ENCODE peak calls at places on chromosomes 3 and 15, in six cellular contexts. N is esophagus squamous epithelium; H is left lung; M is CD8-positive, alpha-beta T cell; T is Caco-2; Q is neural progenitor cell. I is an unnamed sample. For H3K4me1 and H3K36me3, the result is how much of the 10 kb centered on the place peaks cover.

GRCh38 chr3:86702381-86702958 is 288.5 kb downstream of the VGLL3 start:
- DNase-seq in N (no peak), H (no peak), M (no peak), T (no peak), Q (peak), I (no peak)

GRCh38 chr3:20056727-20057611 is 16.7 kb downstream of the KAT2B start:
- DNase-seq in N (no peak), H (no peak), M (no peak), T (no peak), Q (no peak), I (no peak)

GRCh38 chr3:61134532-61134931 is 116.7 kb downstream of the FHIT start:
- DNase-seq in N (no peak), H (no peak), M (no peak), T (no peak), Q (no peak), I (no peak)

GRCh38 chr3:174035317-174035886 is 637.9 kb downstream of the NLGN1 start:
- DNase-seq in N (no peak), H (no peak), M (no peak), T (no peak), Q (no peak), I (no peak)

GRCh38 chr15:53586815-53587214 is 172.6 kb downstream of the WDR72 start:
- DNase-seq in N (no peak), H (no peak), M (no peak), T (peak), Q (peak), I (peak)

GRCh38 chr15:49817100-49817499 is 196.3 kb downstream of the DTWD1 start:
- DNase-seq in N (no peak), H (no peak), M (no peak), T (no peak), Q (no peak), I (no peak)

GRCh38 chr3:16334909-16335308 is 69.9 kb downstream of the OXNAD1 start:
- DNase-seq in N (no peak), H (no peak), M (no peak), T (no peak), Q (no peak), I (no peak)

GRCh38 chr15:35374661-35375060 is 171.3 kb downstream of the DPH6 start:
- DNase-seq in N (no peak), H (no peak), M (no peak), T (no peak), Q (no peak), I (no peak)

GRCh38 chr15:79872358-79873017 is 24.3 kb downstream of the MTHFS start:
- DNase-seq in N (no peak), H (no peak), M (peak), T (no peak), Q (no peak), I (no peak)

GRCh38 chr15:85289677-85290365 is 90.6 kb upstream of the AKAP13 start:
- DNase-seq in N (no peak), H (no peak), M (no peak), T (no peak), Q (peak), I (peak)

GRCh38 chr3:135802171-135802570 is 163.4 kb upstream of the PPP2R3A start:
- DNase-seq in N (no peak), H (no peak), M (no peak), T (no peak), Q (no peak), I (no peak)

GRCh38 chr3:171602072-171602471 is 141.9 kb upstream of the TNIK start:
- DNase-seq in N (no peak), H (no peak), M (no peak), T (no peak), Q (no peak), I (no peak)

GRCh38 chr15:62544446-62544845 is 379.4 kb upstream of the C2CD4B start:
- DNase-seq in N (no peak), H (no peak), M (no peak), T (no peak), Q (no peak), I (no peak)

GRCh38 chr3:195729476-195729875 is 8.7 kb downstream of the MUC20 start:
- DNase-seq in N (no peak), H (no peak), M (no peak), T (no peak), Q (no peak), I (no peak)

GRCh38 chr3:155989536-155989935 is 119.1 kb downstream of the GMPS start:
- DNase-seq in N (no peak), H (no peak), M (no peak), T (no peak), Q (no peak), I (no peak)

GRCh38 chr3:118688396-118688884 is 346.2 kb downstream of the IGSF11 start:
- DNase-seq in N (no peak), H (no peak), M (no peak), T (no peak), Q (no peak), I (no peak)

GRCh38 chr3:118692417-118692816 is 342.2 kb downstream of the IGSF11 start:
- DNase-seq in N (no peak), H (no peak), M (no peak), T (no peak), Q (no peak), I (no peak)
- H3K4me1 ChIP-seq in N (under half), H (under half), M (under half), T (under half), Q (under half), I (under half)

DNA sequence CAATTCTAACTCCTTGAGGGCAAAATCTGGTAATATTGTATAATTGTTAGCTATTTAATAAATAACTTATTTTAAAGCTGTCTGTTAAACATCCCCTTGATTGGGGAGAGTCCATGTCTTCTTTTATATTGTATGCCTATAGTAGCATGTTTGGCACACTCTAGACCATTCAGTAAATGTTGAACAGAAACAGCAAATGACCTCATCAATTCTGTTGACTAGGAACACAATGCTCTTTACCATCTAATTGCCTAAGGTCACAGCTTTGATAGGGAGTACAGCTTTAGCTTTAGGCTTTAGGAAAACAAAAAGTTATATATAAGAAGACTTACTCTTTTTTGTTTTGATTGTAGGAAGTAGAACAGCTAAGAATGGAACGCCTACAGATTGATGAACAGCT is 27.0 kb downstream of the DNAJC19 start:
- DNase-seq in N (no peak), H (no peak), M (no peak), T (no peak), Q (no peak), I (no peak)
- H3K36me3 ChIP-seq in N (half or more), H (half or more), M (under half), T (under half), Q (half or more), I (under half)

GRCh38 chr3:106276755-106277612 is 408.2 kb upstream of the CBLB start:
- DNase-seq in N (no peak), H (no peak), M (no peak), T (no peak), Q (no peak), I (no peak)
- TF ChIP-seq CTCF in N (no peak), H (no peak), M (no peak), T (no peak), Q (no peak), I (no peak)

GRCh38 chr3:127777332-127777731 is 45.0 kb downstream of the MGLL start:
- DNase-seq in N (no peak), H (no peak), M (no peak), T (no peak), Q (no peak), I (no peak)

GRCh38 chr3:127776347-127776746 is 46.0 kb downstream of the MGLL start:
- DNase-seq in N (no peak), H (no peak), M (no peak), T (no peak), Q (no peak), I (no peak)

GRCh38 chr3:127779747-127780146 is 42.6 kb downstream of the MGLL start:
- DNase-seq in N (no peak), H (no peak), M (no peak), T (no peak), Q (no peak), I (peak)

GRCh38 chr3:127775398-127776109 is 46.8 kb downstream of the MGLL start:
- DNase-seq in N (no peak), H (no peak), M (no peak), T (no peak), Q (no peak), I (no peak)

DNA sequence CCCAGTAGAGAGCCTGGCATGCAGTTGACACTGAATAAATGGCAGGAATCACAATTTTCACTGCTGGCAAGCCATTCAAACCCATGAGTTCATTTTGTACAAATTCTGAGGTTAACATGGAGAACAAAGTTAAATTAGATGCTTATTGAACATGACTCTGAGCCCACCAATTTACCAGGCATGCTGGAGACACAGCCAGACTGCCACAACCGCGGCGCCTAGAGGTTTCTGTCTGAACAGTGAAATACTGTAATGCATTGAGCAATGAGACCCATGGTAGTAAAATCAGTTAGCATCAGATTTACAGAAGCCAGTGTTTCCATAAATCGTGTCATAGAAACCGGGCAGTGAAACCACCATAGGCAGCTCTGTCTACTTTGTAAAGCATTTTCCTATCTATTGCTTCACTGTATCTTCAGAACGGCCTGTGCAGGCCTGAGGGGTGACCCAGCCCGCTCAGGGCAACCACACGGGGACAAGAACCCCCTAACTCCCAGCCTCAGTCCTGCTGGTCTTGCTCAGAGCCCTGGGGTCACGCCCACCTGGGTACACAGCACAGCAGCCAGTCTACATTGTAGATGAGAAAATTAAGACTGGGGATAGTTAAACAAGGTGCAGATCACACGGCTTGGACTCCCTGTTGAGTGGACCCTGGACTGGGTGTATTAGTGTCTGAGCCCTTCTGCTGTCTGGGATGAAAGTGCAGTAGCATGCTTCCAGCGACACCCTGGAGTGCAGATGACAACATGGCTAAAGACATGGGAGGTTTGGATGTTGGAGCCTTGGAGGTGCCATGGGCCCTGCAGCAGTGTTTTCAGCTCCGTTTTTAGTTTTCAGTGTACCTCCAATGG is 44.2 kb downstream of the MGLL start:
- DNase-seq in N (no peak), H (no peak), M (no peak), T (no peak), Q (no peak), I (peak)
- H3K4me1 ChIP-seq in N (half or more), H (under half), M (under half), T (under half), Q (under half), I (under half)

DNA sequence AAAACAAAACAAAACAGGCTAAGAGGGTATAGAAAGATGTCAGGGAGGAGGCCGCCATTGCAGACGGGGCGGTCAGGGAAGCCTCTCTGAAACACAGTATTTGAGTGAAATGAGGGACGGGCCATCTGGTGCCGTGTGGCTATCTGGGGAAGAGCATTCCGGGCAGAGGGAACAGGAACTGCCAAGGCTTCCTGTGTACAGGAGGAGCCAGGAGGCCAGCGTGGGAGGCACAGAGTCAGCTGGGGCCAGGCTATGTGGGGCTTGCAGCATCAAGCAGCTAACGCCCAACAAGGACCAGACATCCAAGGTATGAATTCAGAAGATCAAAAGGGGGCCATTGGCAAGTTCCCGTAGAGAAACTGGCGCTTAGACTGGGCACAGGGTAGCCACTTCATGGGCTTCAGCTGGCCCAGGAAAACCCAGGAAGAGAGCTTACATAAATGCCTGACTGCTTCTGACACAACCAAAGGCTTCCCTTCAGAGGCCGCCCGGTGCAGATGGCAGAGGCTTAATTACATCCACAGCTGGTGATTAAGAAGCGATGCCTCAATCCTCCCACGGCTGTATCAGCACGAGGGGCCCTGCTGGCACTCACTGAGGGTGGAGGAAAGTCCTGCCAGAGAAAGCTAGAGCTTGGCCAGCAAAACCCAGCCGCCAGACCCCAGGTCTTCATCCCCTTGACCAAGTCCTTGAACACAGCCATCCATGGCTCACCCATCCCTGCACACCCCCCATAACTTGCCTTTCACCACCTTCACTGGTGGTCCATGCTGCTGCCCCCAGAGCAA is 144.9 kb downstream of the MEGF11 start:
- DNase-seq in N (no peak), H (no peak), M (no peak), T (no peak), Q (no peak), I (no peak)
- H3K36me3 ChIP-seq in N (under half), H (under half), M (under half), T (under half), Q (under half), I (under half)

DNA sequence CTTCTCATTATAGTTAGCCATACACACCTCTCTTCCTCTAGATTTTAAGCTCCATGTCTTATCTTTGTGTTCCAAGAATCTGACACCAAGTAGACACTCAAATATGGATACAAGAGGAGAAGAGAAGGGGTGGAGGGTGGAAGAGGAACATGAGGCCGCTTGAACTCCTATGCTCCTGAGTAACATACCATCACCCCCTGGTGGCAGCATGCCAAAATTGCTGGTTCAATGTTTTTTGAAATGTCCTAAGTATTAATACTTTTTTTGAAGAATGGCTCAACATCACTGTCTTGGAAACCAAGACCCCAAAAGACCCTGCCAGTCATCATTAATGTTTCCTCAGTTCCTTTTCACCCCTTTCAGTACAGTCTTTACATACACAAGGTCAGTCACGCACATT is 71.8 kb upstream of the HACD2 start:
- DNase-seq in N (no peak), H (no peak), M (no peak), T (no peak), Q (peak), I (no peak)
- TF ChIP-seq CTCF in N (no peak), H (no peak), M (no peak), T (peak), Q (peak), I (no peak)

DNA sequence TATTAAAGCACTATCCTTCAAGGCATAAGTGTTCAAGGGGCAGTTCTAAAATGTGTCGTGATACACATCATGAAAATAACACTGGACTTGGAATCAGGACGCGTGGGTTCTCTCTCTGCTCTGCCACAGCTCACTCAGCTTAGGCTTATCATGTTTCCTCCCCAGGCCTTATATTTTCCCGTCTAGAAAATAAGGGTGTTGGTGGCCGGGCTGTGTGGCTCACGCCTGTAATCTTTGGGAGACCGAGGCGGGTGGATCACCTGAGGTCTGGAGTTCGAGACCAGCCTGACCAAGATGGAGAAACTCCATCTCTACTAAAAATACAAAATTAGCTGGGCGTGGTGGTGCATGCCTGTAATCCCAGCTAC is 223.0 kb downstream of the OPA1 start:
- DNase-seq in N (no peak), H (no peak), M (no peak), T (no peak), Q (no peak), I (no peak)
- H3K4me1 ChIP-seq in N (under half), H (under half), M (under half), T (half or more), Q (half or more), I (under half)

GRCh38 chr3:48417529-48418108 is 12.3 kb downstream of the PLXNB1 start:
- DNase-seq in N (no peak), H (peak), M (no peak), T (no peak), Q (no peak), I (peak)
- H3K36me3 ChIP-seq in N (half or more), H (half or more), M (under half), T (under half), Q (under half), I (half or more)

GRCh38 chr3:159987291-159987711 is 1.3 kb upstream of the IL12A start:
- DNase-seq in N (no peak), H (no peak), M (no peak), T (no peak), Q (peak), I (no peak)

GRCh38 chr3:159991591-159991990 is 3.0 kb downstream of the IL12A start:
- DNase-seq in N (no peak), H (no peak), M (no peak), T (no peak), Q (no peak), I (no peak)

GRCh38 chr3:159992601-159993000 is 4.0 kb downstream of the IL12A start:
- DNase-seq in N (no peak), H (no peak), M (no peak), T (no peak), Q (no peak), I (no peak)

GRCh38 chr3:159988617-159989251 is at the start of gene IL12A:
- DNase-seq in N (peak), H (peak), M (peak), T (peak), Q (peak), I (peak)

DNA sequence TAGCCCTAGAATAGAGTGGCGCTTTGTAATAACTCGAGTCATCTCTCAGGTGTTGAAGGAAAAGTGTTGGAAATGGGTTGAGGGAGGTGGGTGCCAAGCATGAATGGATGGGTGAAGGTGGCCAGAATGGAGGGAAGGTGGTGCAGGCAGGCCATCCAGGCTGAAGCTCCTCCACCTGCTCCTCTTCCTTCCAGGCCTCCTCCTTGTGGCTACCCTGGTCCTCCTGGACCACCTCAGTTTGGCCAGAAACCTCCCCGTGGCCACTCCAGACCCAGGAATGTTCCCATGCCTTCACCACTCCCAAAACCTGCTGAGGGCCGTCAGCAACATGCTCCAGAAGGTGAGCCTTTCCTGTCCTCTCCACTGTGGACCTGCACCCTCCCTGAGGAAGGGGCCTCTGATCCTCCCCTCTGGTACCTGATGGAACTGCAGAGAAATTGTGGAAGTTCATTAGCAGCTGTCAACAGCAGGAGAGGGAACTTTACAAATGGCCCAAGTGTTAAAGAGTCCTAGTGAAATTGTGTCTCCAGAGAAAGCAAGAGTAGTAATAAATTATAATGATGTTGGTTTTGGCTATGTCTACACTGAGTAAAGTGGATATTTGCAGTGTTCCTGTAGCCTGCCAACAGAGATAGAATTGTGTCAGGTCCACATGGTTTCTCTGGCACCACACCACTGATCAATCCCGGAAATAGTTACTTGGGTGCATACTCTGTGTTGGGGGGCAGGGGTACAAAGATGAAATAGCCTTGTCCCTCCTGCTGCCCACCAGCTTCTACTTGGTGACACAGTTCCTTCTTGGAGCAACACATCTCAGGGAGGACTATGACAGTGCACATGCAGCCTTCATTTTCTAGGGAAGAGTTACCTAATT is 1.6 kb downstream of the IL12A start:
- DNase-seq in N (no peak), H (no peak), M (no peak), T (no peak), Q (no peak), I (no peak)
- TF ChIP-seq CTCF in N (no peak), H (no peak), M (no peak), T (no peak), Q (no peak), I (no peak)